ENCODE peak calls at places on chromosomes 6 and 20, in six cellular contexts. One of them, this sample, is unnamed.

GRCh38 chr6:148251286-148251685 is 91.4 kb upstream of the SASH1 start:
- DNase-seq in neuronal stem cell: peak; percentile 9
- DNase-seq in HS-5: no peak
- DNase-seq in activated CD4-positive, alpha-beta T cell treated with anti-CD3 and anti-CD28 coated beads, Interleukin-2, amount 50 U/mL, for 24 hours: no peak
- DNase-seq in NCI-H1930: peak; percentile 1
- DNase-seq in HFF-Myc: peak; percentile 26
- DNase-seq in this sample: no peak

GRCh38 chr6:28090902-28091586 is 10.7 kb downstream of the ZNF165 start:
- DNase-seq in neuronal stem cell: no peak
- DNase-seq in NCI-H1930: no peak
- DNase-seq in activated CD4-positive, alpha-beta T cell treated with anti-CD3 and anti-CD28 coated beads, Interleukin-2, amount 50 U/mL, for 24 hours: no peak
- DNase-seq in HS-5: no peak
- DNase-seq in HFF-Myc: no peak
- DNase-seq in this sample: no peak

GRCh38 chr6:43532201-43532600 is 15.3 kb downstream of the POLR1C start:
- DNase-seq in HFF-Myc: no peak
- DNase-seq in activated CD4-positive, alpha-beta T cell treated with anti-CD3 and anti-CD28 coated beads, Interleukin-2, amount 50 U/mL, for 24 hours: no peak
- DNase-seq in neuronal stem cell: no peak
- DNase-seq in HS-5: no peak
- DNase-seq in NCI-H1930: no peak
- DNase-seq in this sample: no peak

GRCh38 chr6:100633096-100633766 is 168.5 kb upstream of the SIM1 start:
- DNase-seq in HFF-Myc: peak; percentile 77
- DNase-seq in NCI-H1930: no peak
- DNase-seq in HS-5: peak; percentile 58
- DNase-seq in neuronal stem cell: peak; percentile 5
- DNase-seq in activated CD4-positive, alpha-beta T cell treated with anti-CD3 and anti-CD28 coated beads, Interleukin-2, amount 50 U/mL, for 24 hours: no peak
- DNase-seq in this sample: no peak

GRCh38 chr20:4545526-4545925 is 176.2 kb upstream of the PRND start:
- DNase-seq in neuronal stem cell: no peak
- DNase-seq in HS-5: no peak
- DNase-seq in activated CD4-positive, alpha-beta T cell treated with anti-CD3 and anti-CD28 coated beads, Interleukin-2, amount 50 U/mL, for 24 hours: no peak
- DNase-seq in NCI-H1930: no peak
- DNase-seq in HFF-Myc: no peak
- DNase-seq in this sample: no peak

GRCh38 chr6:92122746-92123145 is 1296.6 kb downstream of the EPHA7 start:
- DNase-seq in HFF-Myc: no peak
- DNase-seq in activated CD4-positive, alpha-beta T cell treated with anti-CD3 and anti-CD28 coated beads, Interleukin-2, amount 50 U/mL, for 24 hours: no peak
- DNase-seq in neuronal stem cell: no peak
- DNase-seq in HS-5: no peak
- DNase-seq in NCI-H1930: no peak
- DNase-seq in this sample: no peak

GRCh38 chr6:106069478-106069877 is 16.7 kb upstream of the PRDM1 start:
- DNase-seq in neuronal stem cell: no peak
- DNase-seq in activated CD4-positive, alpha-beta T cell treated with anti-CD3 and anti-CD28 coated beads, Interleukin-2, amount 50 U/mL, for 24 hours: no peak
- DNase-seq in HS-5: peak; percentile 35
- DNase-seq in NCI-H1930: no peak
- DNase-seq in HFF-Myc: peak; percentile 92
- DNase-seq in this sample: no peak

GRCh38 chr6:162416845-162417537 is 310.6 kb downstream of the PRKN start:
- DNase-seq in NCI-H1930: no peak
- DNase-seq in neuronal stem cell: no peak
- DNase-seq in activated CD4-positive, alpha-beta T cell treated with anti-CD3 and anti-CD28 coated beads, Interleukin-2, amount 50 U/mL, for 24 hours: no peak
- DNase-seq in HS-5: no peak
- DNase-seq in HFF-Myc: no peak
- DNase-seq in this sample: no peak

GRCh38 chr6:37714836-37715425 is 17.2 kb upstream of the MDGA1 start:
- DNase-seq in HFF-Myc: no peak
- DNase-seq in activated CD4-positive, alpha-beta T cell treated with anti-CD3 and anti-CD28 coated beads, Interleukin-2, amount 50 U/mL, for 24 hours: no peak
- DNase-seq in neuronal stem cell: no peak
- DNase-seq in NCI-H1930: no peak
- DNase-seq in HS-5: no peak
- DNase-seq in this sample: no peak

GRCh38 chr6:163474581-163474980 is 60.1 kb downstream of the QKI start:
- DNase-seq in NCI-H1930: no peak
- DNase-seq in HFF-Myc: no peak
- DNase-seq in activated CD4-positive, alpha-beta T cell treated with anti-CD3 and anti-CD28 coated beads, Interleukin-2, amount 50 U/mL, for 24 hours: no peak
- DNase-seq in neuronal stem cell: no peak
- DNase-seq in HS-5: no peak
- DNase-seq in this sample: no peak

GRCh38 chr20:32037929-32038328 is 14.1 kb upstream of the HCK start:
- DNase-seq in neuronal stem cell: no peak
- DNase-seq in activated CD4-positive, alpha-beta T cell treated with anti-CD3 and anti-CD28 coated beads, Interleukin-2, amount 50 U/mL, for 24 hours: no peak
- DNase-seq in HFF-Myc: peak; percentile 6
- DNase-seq in HS-5: no peak
- DNase-seq in NCI-H1930: no peak
- DNase-seq in this sample: no peak

GRCh38 chr6:37365791-37366190 is 12.0 kb downstream of the RNF8 start:
- DNase-seq in NCI-H1930: no peak
- DNase-seq in activated CD4-positive, alpha-beta T cell treated with anti-CD3 and anti-CD28 coated beads, Interleukin-2, amount 50 U/mL, for 24 hours: no peak
- DNase-seq in HFF-Myc: no peak
- DNase-seq in neuronal stem cell: no peak
- DNase-seq in HS-5: no peak
- DNase-seq in this sample: no peak

GRCh38 chr20:13868331-13868730 is 83.5 kb downstream of the NDUFAF5 start:
- DNase-seq in neuronal stem cell: no peak
- DNase-seq in HS-5: peak; percentile 85
- DNase-seq in HFF-Myc: peak; percentile 9
- DNase-seq in NCI-H1930: no peak
- DNase-seq in activated CD4-positive, alpha-beta T cell treated with anti-CD3 and anti-CD28 coated beads, Interleukin-2, amount 50 U/mL, for 24 hours: no peak
- DNase-seq in this sample: no peak

GRCh38 chr6:42659806-42660205 is 62.6 kb downstream of the PRPH2 start:
- DNase-seq in NCI-H1930: no peak
- DNase-seq in neuronal stem cell: no peak
- DNase-seq in activated CD4-positive, alpha-beta T cell treated with anti-CD3 and anti-CD28 coated beads, Interleukin-2, amount 50 U/mL, for 24 hours: no peak
- DNase-seq in HFF-Myc: no peak
- DNase-seq in HS-5: no peak
- DNase-seq in this sample: no peak

GRCh38 chr20:45685896-45686295 is 15.9 kb upstream of the WFDC11 start:
- DNase-seq in neuronal stem cell: no peak
- DNase-seq in HFF-Myc: peak; percentile 4
- DNase-seq in NCI-H1930: no peak
- DNase-seq in activated CD4-positive, alpha-beta T cell treated with anti-CD3 and anti-CD28 coated beads, Interleukin-2, amount 50 U/mL, for 24 hours: no peak
- DNase-seq in HS-5: no peak
- DNase-seq in this sample: no peak

GRCh38 chr6:40159865-40160264 is 225.6 kb upstream of the MOCS1 start:
- DNase-seq in HFF-Myc: no peak
- DNase-seq in neuronal stem cell: no peak
- DNase-seq in HS-5: no peak
- DNase-seq in NCI-H1930: no peak
- DNase-seq in activated CD4-positive, alpha-beta T cell treated with anti-CD3 and anti-CD28 coated beads, Interleukin-2, amount 50 U/mL, for 24 hours: no peak
- DNase-seq in this sample: no peak

GRCh38 chr20:12984069-12984765 is 24.6 kb upstream of the SPTLC3 start:
- DNase-seq in activated CD4-positive, alpha-beta T cell treated with anti-CD3 and anti-CD28 coated beads, Interleukin-2, amount 50 U/mL, for 24 hours: no peak
- DNase-seq in neuronal stem cell: no peak
- DNase-seq in NCI-H1930: no peak
- DNase-seq in HS-5: no peak
- DNase-seq in HFF-Myc: no peak
- DNase-seq in this sample: no peak

GRCh38 chr6:16582437-16583150 is 178.7 kb downstream of the ATXN1 start:
- DNase-seq in HFF-Myc: no peak
- DNase-seq in HS-5: no peak
- DNase-seq in NCI-H1930: no peak
- DNase-seq in activated CD4-positive, alpha-beta T cell treated with anti-CD3 and anti-CD28 coated beads, Interleukin-2, amount 50 U/mL, for 24 hours: no peak
- DNase-seq in neuronal stem cell: no peak
- DNase-seq in this sample: no peak

GRCh38 chr20:17655865-17656489 is 26.1 kb downstream of the RRBP1 start:
- DNase-seq in HS-5: no peak
- DNase-seq in HFF-Myc: no peak
- DNase-seq in neuronal stem cell: no peak
- DNase-seq in activated CD4-positive, alpha-beta T cell treated with anti-CD3 and anti-CD28 coated beads, Interleukin-2, amount 50 U/mL, for 24 hours: no peak
- DNase-seq in NCI-H1930: no peak
- DNase-seq in this sample: no peak

GRCh38 chr20:14956026-14956425 is 618.6 kb upstream of the FLRT3 start:
- DNase-seq in HFF-Myc: no peak
- DNase-seq in NCI-H1930: no peak
- DNase-seq in neuronal stem cell: no peak
- DNase-seq in HS-5: no peak
- DNase-seq in activated CD4-positive, alpha-beta T cell treated with anti-CD3 and anti-CD28 coated beads, Interleukin-2, amount 50 U/mL, for 24 hours: no peak
- DNase-seq in this sample: no peak

GRCh38 chr20:8272758-8273157 is 140.7 kb downstream of the PLCB1 start:
- DNase-seq in HS-5: no peak
- DNase-seq in activated CD4-positive, alpha-beta T cell treated with anti-CD3 and anti-CD28 coated beads, Interleukin-2, amount 50 U/mL, for 24 hours: no peak
- DNase-seq in neuronal stem cell: no peak
- DNase-seq in NCI-H1930: no peak
- DNase-seq in HFF-Myc: no peak
- DNase-seq in this sample: no peak

GRCh38 chr6:137349856-137350830 is 131.0 kb upstream of the IFNGR1 start:
- DNase-seq in NCI-H1930: no peak
- DNase-seq in neuronal stem cell: no peak
- DNase-seq in activated CD4-positive, alpha-beta T cell treated with anti-CD3 and anti-CD28 coated beads, Interleukin-2, amount 50 U/mL, for 24 hours: no peak
- DNase-seq in HS-5: no peak
- DNase-seq in HFF-Myc: no peak
- DNase-seq in this sample: no peak

GRCh38 chr6:105317607-105318533 is 85.0 kb downstream of the PREP start:
- DNase-seq in HS-5: no peak
- DNase-seq in HFF-Myc: no peak
- DNase-seq in NCI-H1930: no peak
- DNase-seq in neuronal stem cell: no peak
- DNase-seq in activated CD4-positive, alpha-beta T cell treated with anti-CD3 and anti-CD28 coated beads, Interleukin-2, amount 50 U/mL, for 24 hours: no peak
- DNase-seq in this sample: no peak

GRCh38 chr6:113620372-113620771 is 236.8 kb upstream of the MARCKS start:
- DNase-seq in neuronal stem cell: no peak
- DNase-seq in HS-5: no peak
- DNase-seq in NCI-H1930: no peak
- DNase-seq in HFF-Myc: no peak
- DNase-seq in activated CD4-positive, alpha-beta T cell treated with anti-CD3 and anti-CD28 coated beads, Interleukin-2, amount 50 U/mL, for 24 hours: no peak
- DNase-seq in this sample: no peak

GRCh38 chr6:153087436-153087835 is 43.6 kb downstream of the RGS17 start:
- DNase-seq in HFF-Myc: no peak
- DNase-seq in neuronal stem cell: no peak
- DNase-seq in activated CD4-positive, alpha-beta T cell treated with anti-CD3 and anti-CD28 coated beads, Interleukin-2, amount 50 U/mL, for 24 hours: no peak
- DNase-seq in NCI-H1930: no peak
- DNase-seq in HS-5: no peak
- DNase-seq in this sample: no peak

GRCh38 chr20:17642404-17643269 is 39.4 kb downstream of the RRBP1 start:
- DNase-seq in neuronal stem cell: no peak
- DNase-seq in HFF-Myc: no peak
- DNase-seq in activated CD4-positive, alpha-beta T cell treated with anti-CD3 and anti-CD28 coated beads, Interleukin-2, amount 50 U/mL, for 24 hours: no peak
- DNase-seq in NCI-H1930: no peak
- DNase-seq in HS-5: no peak
- DNase-seq in this sample: peak; percentile 62